ENCODE peak calls at places on chromosome 13, in four cellular contexts. Z, C, P and Q are unnamed samples. For H3K9me3, the result is how much of the 10 kb centered on the place peaks cover.

GRCh38 chr13:113562085-113562749 is 22.3 kb upstream of the TFDP1 start:
- DNase-seq in Z (peak), C (peak), P (peak), Q (no peak)

GRCh38 chr13:42320375-42320787 is 48.4 kb downstream of the AKAP11 start:
- DNase-seq in Z (no peak), C (no peak), P (no peak), Q (no peak)

GRCh38 chr13:35552172-35552844 is 75.8 kb upstream of the MAB21L1 start:
- DNase-seq in Z (no peak), C (no peak), P (no peak), Q (no peak)

GRCh38 chr13:20400774-20401173 is 124.9 kb downstream of the CRYL1 start:
- DNase-seq in Z (peak), C (no peak), P (no peak), Q (no peak)

GRCh38 chr13:65881561-65882155 is 1348.5 kb downstream of the PCDH9 start:
- DNase-seq in Z (no peak), C (no peak), P (no peak), Q (no peak)

GRCh38 chr13:38618336-38618735 is 68.5 kb upstream of the FREM2 start:
- DNase-seq in Z (no peak), C (no peak), P (no peak), Q (no peak)

GRCh38 chr13:64850017-64850416 is 2380.1 kb downstream of the PCDH9 start:
- DNase-seq in Z (no peak), C (no peak), P (no peak), Q (no peak)

GRCh38 chr13:90686438-90686837 is 661.0 kb upstream of the MIR17HG start:
- DNase-seq in Z (peak), C (no peak), P (no peak), Q (no peak)

GRCh38 chr13:39035204-39035603 is 2.7 kb downstream of the PROSER1 start:
- DNase-seq in Z (no peak), C (no peak), P (no peak), Q (no peak)

GRCh38 chr13:101945435-101945834 is 456.4 kb downstream of the FGF14 start:
- DNase-seq in Z (no peak), C (no peak), P (no peak), Q (no peak)

GRCh38 chr13:20924758-20925394 is 22.3 kb upstream of the XPO4 start:
- DNase-seq in Z (peak), C (peak), P (peak), Q (peak)

GRCh38 chr13:25286308-25286968 is 850 bp downstream of the MTMR6 start:
- DNase-seq in Z (no peak), C (no peak), P (no peak), Q (no peak)

GRCh38 chr13:35690546-35690945 is 214.1 kb upstream of the MAB21L1 start:
- DNase-seq in Z (no peak), C (no peak), P (no peak), Q (no peak)

GRCh38 chr13:111115841-111116500 is 861 bp downstream of the ARHGEF7 start:
- DNase-seq in Z (peak), C (no peak), P (no peak), Q (no peak)

GRCh38 chr13:50531917-50532899 is 311.3 kb downstream of the DLEU7 start:
- DNase-seq in Z (no peak), C (no peak), P (no peak), Q (no peak)

GRCh38 chr13:110559429-110559943 is 2.0 kb downstream of the RAB20 start:
- DNase-seq in Z (no peak), C (peak), P (peak), Q (no peak)

GRCh38 chr13:66805657-66806056 is 424.5 kb downstream of the PCDH9 start:
- DNase-seq in Z (no peak), C (no peak), P (no peak), Q (no peak)

GRCh38 chr13:67462098-67462497 is 232.0 kb upstream of the PCDH9 start:
- DNase-seq in Z (no peak), C (no peak), P (no peak), Q (no peak)

GRCh38 chr13:105925496-105925895 is 610.0 kb downstream of the EFNB2 start:
- DNase-seq in Z (no peak), C (no peak), P (no peak), Q (no peak)

GRCh38 chr13:78465250-78465649 is 138.1 kb downstream of the POU4F1 start:
- DNase-seq in Z (no peak), C (no peak), P (no peak), Q (no peak)

GRCh38 chr13:95641291-95641811 is 3.2 kb downstream of the DZIP1 start:
- DNase-seq in Z (no peak), C (no peak), P (no peak), Q (no peak)

GRCh38 chr13:36998624-36999041 is 507 bp downstream of the ALG5 start:
- DNase-seq in Z (no peak), C (no peak), P (peak), Q (no peak)

GRCh38 chr13:25796474-25796873 is 255.3 kb downstream of the SHISA2 start:
- DNase-seq in Z (no peak), C (no peak), P (no peak), Q (no peak)

GRCh38 chr13:48449656-48450055 is 36.7 kb upstream of the LPAR6 start:
- DNase-seq in Z (no peak), C (no peak), P (no peak), Q (no peak)

GRCh38 chr13:110634558-110634957 is 19.2 kb downstream of the NAXD start:
- DNase-seq in Z (no peak), C (no peak), P (no peak), Q (no peak)

GRCh38 chr13:78875792-78876580 is 217.0 kb upstream of the OBI1 start:
- DNase-seq in Z (no peak), C (no peak), P (no peak), Q (no peak)

GRCh38 chr13:74977498-74977897 is 504.5 kb downstream of the TBC1D4 start:
- DNase-seq in Z (no peak), C (no peak), P (no peak), Q (no peak)

GRCh38 chr13:100563779-100564178 is 24.8 kb downstream of the GGACT start:
- DNase-seq in Z (no peak), C (no peak), P (no peak), Q (no peak)

GRCh38 chr13:100561599-100562204 is 26.9 kb downstream of the GGACT start:
- DNase-seq in Z (no peak), C (no peak), P (no peak), Q (no peak)

GRCh38 chr13:100564444-100565223 is 24.0 kb downstream of the GGACT start:
- DNase-seq in Z (no peak), C (no peak), P (no peak), Q (no peak)

GRCh38 chr13:100560498-100561215 is 27.9 kb downstream of the GGACT start:
- DNase-seq in Z (no peak), C (no peak), P (no peak), Q (peak)

GRCh38 chr13:100559886-100560285 is 28.7 kb downstream of the GGACT start:
- DNase-seq in Z (no peak), C (no peak), P (no peak), Q (no peak)
- H3K27ac ChIP-seq in Z (no peak), C (no peak), P (no peak), Q (no peak)

DNA sequence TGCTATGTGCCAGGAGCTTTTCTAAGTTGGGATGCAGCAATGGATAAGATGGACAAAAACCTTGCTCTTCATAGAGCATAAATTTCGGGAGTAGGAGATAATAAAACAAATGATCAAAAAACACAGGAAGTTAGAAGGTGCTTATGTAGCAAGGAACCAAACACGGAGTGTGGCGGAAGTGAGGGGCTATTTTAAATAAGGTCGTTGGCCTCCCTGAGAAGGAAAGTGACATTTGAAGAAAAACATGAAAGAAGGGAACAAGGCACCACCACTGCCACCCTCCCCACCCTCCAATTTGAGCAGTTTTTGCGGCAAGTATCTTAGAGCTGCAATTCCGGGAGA is 3.2 kb upstream of the GSX1 start:
- DNase-seq in Z (no peak), C (no peak), P (no peak), Q (no peak)
- H3K9me3 ChIP-seq in Z (under half), C (under half), P (under half), Q (under half)

GRCh38 chr13:83881031-83881727 is 1.1 kb downstream of the SLITRK1 start:
- DNase-seq in Z (no peak), C (no peak), P (no peak), Q (no peak)
- H3K4me3 ChIP-seq in Z (peak), C (peak), P (no peak), Q (no peak)

GRCh38 chr13:29589234-29589633 is 6.3 kb downstream of the SLC7A1 start:
- DNase-seq in Z (no peak), C (no peak), P (no peak), Q (no peak)
- H3K27ac ChIP-seq in Z (no peak), C (peak), P (no peak), Q (no peak)

GRCh38 chr13:23339225-23339624 is 94.3 kb downstream of the SACS start:
- DNase-seq in Z (no peak), C (no peak), P (no peak), Q (no peak)
- H3K9me3 ChIP-seq in Z (under half), C (under half), P (under half), Q (under half)

GRCh38 chr13:30792257-30793000 is 57.1 kb downstream of the ALOX5AP start:
- DNase-seq in Z (peak), C (peak), P (peak), Q (peak)
- H3K4me3 ChIP-seq in Z (no peak), C (no peak), P (no peak), Q (no peak)

GRCh38 chr13:40657307-40657706 is 9.1 kb downstream of the FOXO1 start:
- DNase-seq in Z (no peak), C (no peak), P (no peak), Q (peak)

GRCh38 chr13:40657961-40658360 is 8.5 kb downstream of the FOXO1 start:
- DNase-seq in Z (no peak), C (no peak), P (no peak), Q (no peak)

GRCh38 chr13:40653558-40654318 is 12.7 kb downstream of the FOXO1 start:
- DNase-seq in Z (no peak), C (no peak), P (no peak), Q (no peak)

GRCh38 chr13:40652588-40652940 is 13.9 kb downstream of the FOXO1 start:
- DNase-seq in Z (no peak), C (no peak), P (no peak), Q (no peak)

GRCh38 chr13:40656358-40656757 is 10.1 kb downstream of the FOXO1 start:
- DNase-seq in Z (no peak), C (no peak), P (no peak), Q (no peak)
- H3K27ac ChIP-seq in Z (no peak), C (no peak), P (no peak), Q (peak)

DNA sequence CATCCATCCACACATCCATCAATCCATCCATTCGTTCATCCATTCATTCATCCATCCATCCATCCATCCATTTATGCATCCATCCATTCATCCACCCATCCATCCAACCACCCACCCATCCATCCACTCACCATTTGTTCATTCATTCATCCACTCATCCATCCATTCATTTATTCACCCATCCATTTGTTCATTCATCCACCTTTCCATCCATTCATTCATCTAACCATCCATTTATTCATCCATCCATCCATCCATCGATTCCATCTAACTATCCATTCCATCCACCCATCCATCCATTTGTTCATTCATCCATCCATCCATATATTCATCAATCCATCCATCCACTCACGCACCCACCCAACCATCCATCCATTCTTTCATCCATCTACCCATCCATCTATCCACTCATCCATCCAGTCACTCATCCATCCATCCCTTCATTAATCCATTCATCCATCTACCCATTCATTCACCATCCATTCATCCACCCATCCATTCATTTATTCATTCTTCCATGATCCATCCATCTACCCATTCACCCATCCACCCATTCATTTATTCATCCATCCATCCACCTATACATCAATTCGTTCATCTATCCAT is 225.0 kb downstream of the TUBA3C start:
- DNase-seq in Z (no peak), C (no peak), P (no peak), Q (no peak)
- H3K9me3 ChIP-seq in Z (half or more), C (under half), P (under half), Q (under half)